ENCODE peak calls at places on chromosomes 4 and X, in five cellular contexts. A is Right ventricle myocardium superior, K is sciatic nerve, Y is HS-5, Q is aorta. L is an unnamed sample.

GRCh38 chr4:109735566-109736454 is 5.9 kb upstream of the PLA2G12A start:
- DNase-seq in A (no peak), K (no peak), Y (no peak), Q (no peak), L (no peak)

GRCh38 chrX:112636288-112636687 is 43.5 kb downstream of the LHFPL1 start:
- DNase-seq in A (no peak), K (no peak), Y (peak; percentile 15), Q (no peak), L (no peak)

GRCh38 chr4:122777846-122778501 is 45.5 kb downstream of the BBS12 start:
- DNase-seq in A (no peak), K (no peak), Y (peak; percentile 95), Q (no peak), L (no peak)

GRCh38 chr4:11286533-11286932 is 142.2 kb downstream of the HS3ST1 start:
- DNase-seq in A (no peak), K (no peak), Y (no peak), Q (no peak), L (no peak)

GRCh38 chr4:41318839-41319530 is 62.3 kb downstream of the UCHL1 start:
- DNase-seq in A (peak; percentile 69), K (no peak), Y (no peak), Q (no peak), L (no peak)

GRCh38 chr4:65311120-65311519 is 359.2 kb downstream of the EPHA5 start:
- DNase-seq in A (no peak), K (no peak), Y (no peak), Q (no peak), L (no peak)

GRCh38 chrX:152904151-152905080 is 6.5 kb downstream of the ZNF185 start:
- DNase-seq in A (peak; percentile 56), K (no peak), Y (no peak), Q (peak; percentile 82), L (no peak)

GRCh38 chrX:51598899-51599298 is 19.8 kb downstream of the CENPVL3 start:
- DNase-seq in A (no peak), K (no peak), Y (no peak), Q (no peak), L (no peak)

GRCh38 chrX:10972731-10973130 is 138.4 kb upstream of the HCCS start:
- DNase-seq in A (no peak), K (no peak), Y (no peak), Q (no peak), L (no peak)

GRCh38 chr4:155007660-155008176 is 200.7 kb upstream of the NPY2R start:
- DNase-seq in A (no peak), K (no peak), Y (no peak), Q (no peak), L (no peak)